ENCODE peak calls at places on chromosomes 12 and 14, in ten cellular contexts. S, R, U, I, L, T, Y, K, M and D are unnamed samples.
A peak's percentile ranks its signal among the peaks of the same experiment; 100 is the strongest.

GRCh38 chr12:49230810-49231209 is 34.1 kb upstream of the TUBA1C start:
- DNase-seq in I (no peak), S (no peak), R (no peak), T (no peak), K (no peak), U (no peak), M (no peak), Y (no peak), L (no peak), D (no peak)

GRCh38 chr12:99334737-99335136 is 312.8 kb upstream of the GARIN6 start:
- DNase-seq in L (no peak), R (no peak), U (no peak), K (no peak), S (no peak), T (no peak), Y (no peak), I (no peak), M (no peak), D (no peak)

GRCh38 chr12:32561931-32562341 is 117.2 kb upstream of the DNM1L start:
- DNase-seq in U (no peak), S (no peak), K (no peak), R (no peak), M (no peak), L (no peak), T (peak; percentile 34), I (no peak), Y (no peak), D (no peak)

GRCh38 chr12:65106948-65107347 is 14.2 kb downstream of the WIF1 start:
- DNase-seq in I (no peak), Y (no peak), L (no peak), T (no peak), S (no peak), U (no peak), M (no peak), R (no peak), K (no peak), D (no peak)

GRCh38 chr14:68075382-68076029 is 255.9 kb downstream of the RAD51B start:
- DNase-seq in M (no peak), Y (no peak), T (peak; percentile 5), L (no peak), U (no peak), K (no peak), R (no peak), S (no peak), I (no peak), D (no peak)

GRCh38 chr12:26264215-26264838 is 69.0 kb downstream of the SSPN start:
- DNase-seq in R (no peak), Y (no peak), S (no peak), L (no peak), U (no peak), I (no peak), T (no peak), K (no peak), M (no peak), D (no peak)

GRCh38 chr14:64834965-64835364 is 44.7 kb downstream of the SPTB start:
- DNase-seq in R (no peak), T (no peak), K (no peak), I (no peak), M (no peak), S (no peak), L (no peak), U (no peak), Y (no peak), D (no peak)

GRCh38 chr12:67091204-67091603 is 178.0 kb upstream of the CAND1 start:
- DNase-seq in M (no peak), R (no peak), K (no peak), Y (no peak), L (peak; percentile 13), S (no peak), U (no peak), I (no peak), T (no peak), D (no peak)

GRCh38 chr12:49901026-49901425 is 2.7 kb downstream of the FAIM2 start:
- DNase-seq in M (no peak), T (no peak), S (no peak), K (no peak), U (no peak), R (no peak), Y (no peak), I (no peak), L (no peak), D (no peak)

GRCh38 chr14:51545396-51545795 is 106.3 kb upstream of the FRMD6 start:
- DNase-seq in I (no peak), K (no peak), Y (no peak), S (no peak), M (no peak), U (no peak), R (no peak), T (no peak), L (no peak), D (no peak)

GRCh38 chr12:42631507-42631906 is 42.0 kb upstream of the PRICKLE1 start:
- DNase-seq in U (no peak), K (no peak), Y (no peak), S (no peak), I (no peak), R (no peak), T (no peak), L (no peak), M (no peak), D (no peak)

GRCh38 chr12:113688313-113688712 is 216.6 kb upstream of the LHX5 start:
- DNase-seq in I (no peak), S (no peak), T (no peak), R (no peak), U (no peak), M (no peak), L (no peak), Y (no peak), K (no peak), D (no peak)

GRCh38 chr12:2633825-2634200 is 161.0 kb upstream of the FKBP4 start:
- DNase-seq in S (no peak), I (no peak), U (no peak), M (no peak), L (no peak), K (no peak), R (peak; percentile 57), T (no peak), Y (peak; percentile 34), D (no peak)

GRCh38 chr14:92665699-92666110 is 82.7 kb downstream of the LGMN start:
- DNase-seq in M (no peak), S (no peak), K (no peak), T (no peak), U (no peak), I (no peak), Y (no peak), L (no peak), R (no peak), D (no peak)
- TF ChIP-seq POLR2AphosphoS5 in M (no peak), S (no peak), K (no peak), T (no peak), U (no peak), I (no peak), Y (peak; percentile 59), L (no peak), R (no peak), D (no peak)

DNA sequence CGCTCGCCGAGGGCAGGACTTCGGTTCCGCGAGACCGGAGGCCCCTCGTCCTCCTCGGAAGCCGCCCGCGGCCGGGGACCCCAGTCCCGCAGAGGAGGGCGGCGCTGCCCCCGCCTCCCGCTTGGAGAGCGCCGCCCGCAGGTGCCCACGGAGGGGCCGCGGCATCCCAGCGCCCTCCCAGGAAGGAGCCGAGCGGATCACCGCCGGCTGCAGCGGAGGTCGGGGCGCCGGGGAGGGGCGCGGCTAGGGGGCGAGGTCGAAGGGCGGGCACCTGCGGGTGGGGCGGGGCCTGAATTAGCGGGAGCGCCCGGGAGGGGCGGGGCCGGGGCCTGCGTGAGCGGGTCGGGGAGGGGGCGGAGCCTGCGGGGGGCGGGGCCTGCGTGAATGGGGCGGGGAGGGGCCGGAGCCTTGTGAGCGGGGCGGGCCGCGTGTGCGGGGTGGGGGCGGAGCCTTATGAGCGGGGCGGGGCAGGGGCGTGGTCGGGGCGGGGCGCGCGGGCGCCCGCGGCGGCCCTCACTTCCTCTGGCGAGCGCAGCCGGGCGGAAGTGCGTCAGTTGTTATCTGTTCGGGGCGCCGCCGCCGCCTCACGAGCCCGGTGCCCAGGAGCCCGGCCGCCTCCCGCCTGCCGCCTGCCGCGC is at the start of gene FBRSL1:
- DNase-seq in K (peak; percentile 92), M (no peak), R (peak; percentile 95), T (peak; percentile 72), S (peak; percentile 93), I (peak; percentile 90), L (peak; percentile 89), U (peak; percentile 94), Y (peak; percentile 98), D (peak; percentile 99)
- TF ChIP-seq POLR2A in K (no peak), M (peak; percentile 65), R (peak; percentile 51), T (no peak), S (no peak), I (no peak), L (peak; percentile 9), U (no peak), Y (peak; percentile 61), D (no peak)

DNA sequence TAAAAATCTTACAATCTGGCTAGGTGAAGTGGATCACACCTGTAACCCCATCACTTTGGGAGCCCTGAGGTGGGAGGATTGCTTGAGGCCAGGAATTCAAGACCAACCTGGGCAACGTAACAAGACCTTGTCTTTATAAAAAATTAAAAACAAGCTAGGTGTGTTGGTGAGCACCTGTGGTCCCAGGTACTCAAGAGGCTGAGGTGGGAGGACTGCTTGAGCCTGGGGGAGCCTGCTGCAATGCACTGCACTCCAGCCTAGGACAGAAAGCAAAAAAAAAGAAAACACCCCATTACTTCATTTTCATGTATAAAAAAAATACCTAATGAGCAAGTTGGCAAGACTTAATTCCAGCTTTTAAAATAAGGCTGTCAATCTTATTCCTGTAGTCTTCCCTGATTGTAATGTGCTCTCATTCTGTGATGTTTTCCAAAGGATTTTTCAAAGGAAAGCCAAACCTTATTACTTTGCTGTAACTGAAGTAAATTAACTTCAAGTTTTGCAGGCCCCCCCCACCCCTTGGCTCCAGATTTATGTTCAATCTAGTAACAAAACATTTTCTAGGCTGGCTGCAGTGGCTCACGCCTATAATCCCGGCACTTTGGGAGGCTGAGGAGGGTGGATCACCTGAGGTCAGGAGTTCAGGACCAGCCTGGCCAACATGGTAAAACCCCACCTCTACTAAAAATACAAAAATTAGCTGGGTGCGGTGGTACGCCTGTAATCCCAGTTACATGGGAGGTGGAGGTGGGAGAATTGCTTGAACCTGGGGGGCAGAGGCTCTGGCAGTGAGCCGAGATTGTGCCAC is 3.3 kb upstream of the ZCCHC8 start:
- DNase-seq in M (no peak), I (no peak), L (no peak), Y (no peak), R (no peak), K (no peak), T (no peak), U (no peak), S (no peak), D (no peak)
- TF ChIP-seq POLR2AphosphoS5 in M (peak; percentile 55), I (no peak), L (no peak), Y (no peak), R (no peak), K (no peak), T (peak; percentile 36), U (no peak), S (no peak), D (peak; percentile 64)

DNA sequence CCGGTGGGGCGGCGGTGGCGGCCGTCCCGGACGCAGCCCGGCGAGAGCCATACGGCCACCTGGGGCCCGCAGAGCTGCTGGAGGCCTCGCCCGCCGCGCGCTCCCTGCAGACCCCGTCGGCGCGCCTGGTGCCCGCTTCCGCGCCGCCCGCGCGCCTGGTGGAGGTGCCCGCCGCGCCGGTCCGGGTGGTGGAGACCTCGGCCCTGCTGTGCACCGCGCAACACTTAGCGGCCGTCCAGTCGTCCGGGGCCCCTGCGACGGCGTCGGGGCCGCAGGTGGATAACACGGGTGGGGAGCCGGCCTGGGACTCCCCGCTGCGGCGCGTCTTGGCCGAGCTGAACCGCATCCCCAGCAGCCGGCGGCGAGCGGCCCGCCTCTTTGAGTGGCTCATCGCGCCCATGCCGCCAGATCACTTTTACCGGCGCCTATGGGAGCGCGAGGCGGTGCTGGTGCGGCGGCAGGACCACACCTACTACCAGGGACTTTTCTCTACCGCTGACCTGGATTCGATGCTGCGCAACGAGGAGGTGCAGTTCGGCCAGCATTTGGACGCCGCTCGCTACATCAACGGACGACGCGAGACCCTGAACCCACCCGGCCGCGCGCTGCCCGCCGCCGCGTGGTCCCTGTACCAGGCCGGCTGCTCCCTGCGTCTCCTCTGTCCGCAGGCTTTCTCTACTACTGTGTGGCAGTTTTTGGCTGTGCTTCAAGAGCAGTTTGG is 683 bp downstream of the RIOX1 start:
- DNase-seq in I (peak; percentile 71), K (peak; percentile 72), M (no peak), Y (peak; percentile 89), T (peak; percentile 54), R (peak; percentile 79), L (peak; percentile 48), U (peak; percentile 71), S (peak; percentile 71), D (peak; percentile 78)
- TF ChIP-seq POLR2A in I (no peak), K (no peak), M (no peak), Y (no peak), T (no peak), R (peak; percentile 1), L (peak; percentile 67), U (peak; percentile 32), S (no peak), D (peak; percentile 58)